ENCODE peak calls at places on chromosomes 13 and 19, in four cellular contexts. One of them, this sample, is unnamed. For H3K4me1, the result is how much of the 10 kb centered on the place peaks cover.

GRCh38 chr13:81480634-81481033 is 1139.7 kb upstream of the SPRY2 start:
- DNase-seq in ovary: no peak
- DNase-seq in fibroblast of lung: no peak
- DNase-seq in left lung: no peak
- DNase-seq in this sample: no peak

GRCh38 chr13:33125821-33126570 is 109.8 kb downstream of the KL start:
- DNase-seq in left lung: no peak
- DNase-seq in fibroblast of lung: peak
- DNase-seq in ovary: peak
- DNase-seq in this sample: peak

GRCh38 chr19:50952890-50953289 is at the start of gene KLK5:
- DNase-seq in fibroblast of lung: no peak
- DNase-seq in ovary: no peak
- DNase-seq in left lung: no peak
- DNase-seq in this sample: no peak

GRCh38 chr19:6250024-6250605 is 29.7 kb downstream of the MLLT1 start:
- DNase-seq in left lung: no peak
- DNase-seq in fibroblast of lung: peak
- DNase-seq in ovary: no peak
- DNase-seq in this sample: no peak

GRCh38 chr13:27997904-27998522 is 9.5 kb upstream of the URAD start:
- DNase-seq in ovary: no peak
- DNase-seq in fibroblast of lung: peak
- DNase-seq in left lung: no peak
- DNase-seq in this sample: no peak

GRCh38 chr13:102838982-102839381 is 6.8 kb upstream of the ERCC5 start:
- DNase-seq in left lung: no peak
- DNase-seq in fibroblast of lung: no peak
- DNase-seq in ovary: no peak
- DNase-seq in this sample: no peak

GRCh38 chr19:6516018-6516658 is 14.0 kb upstream of the TUBB4A start:
- DNase-seq in fibroblast of lung: peak
- DNase-seq in left lung: peak
- DNase-seq in ovary: peak
- DNase-seq in this sample: peak

GRCh38 chr19:38025908-38026307 is 118.9 kb downstream of the SIPA1L3 start:
- DNase-seq in left lung: no peak
- DNase-seq in ovary: no peak
- DNase-seq in fibroblast of lung: no peak
- DNase-seq in this sample: no peak

GRCh38 chr19:37778613-37779138 is 710 bp downstream of the ZNF573 start:
- DNase-seq in left lung: no peak
- DNase-seq in fibroblast of lung: peak
- DNase-seq in ovary: no peak
- DNase-seq in this sample: no peak

GRCh38 chr19:17170538-17171297 is 44.4 kb upstream of the USE1 start:
- DNase-seq in left lung: no peak
- DNase-seq in ovary: no peak
- DNase-seq in fibroblast of lung: no peak
- DNase-seq in this sample: no peak

GRCh38 chr19:8085606-8086464 is 33.3 kb downstream of the CCL25 start:
- DNase-seq in left lung: no peak
- DNase-seq in ovary: no peak
- DNase-seq in fibroblast of lung: no peak
- DNase-seq in this sample: no peak

GRCh38 chr19:46634045-46634655 is 1.9 kb downstream of the GNG8 start:
- DNase-seq in ovary: peak
- DNase-seq in fibroblast of lung: peak
- DNase-seq in left lung: peak
- DNase-seq in this sample: peak

GRCh38 chr19:49425922-49426592 is 869 bp downstream of the GFY start:
- DNase-seq in ovary: no peak
- DNase-seq in fibroblast of lung: no peak
- DNase-seq in left lung: no peak
- DNase-seq in this sample: no peak

GRCh38 chr13:113722921-113723320 is 36.1 kb upstream of the TMEM255B start:
- DNase-seq in left lung: no peak
- DNase-seq in ovary: no peak
- DNase-seq in fibroblast of lung: no peak
- DNase-seq in this sample: no peak

GRCh38 chr19:35314858-35315470 is 14.0 kb upstream of the CD22 start:
- DNase-seq in left lung: no peak
- DNase-seq in fibroblast of lung: no peak
- DNase-seq in ovary: no peak
- DNase-seq in this sample: no peak

GRCh38 chr13:83150616-83151307 is 731.5 kb downstream of the SLITRK1 start:
- DNase-seq in fibroblast of lung: peak
- DNase-seq in ovary: no peak
- DNase-seq in left lung: no peak
- DNase-seq in this sample: no peak
- H3K4me1 ChIP-seq in fibroblast of lung: under half
- H3K4me1 ChIP-seq in ovary: under half
- H3K4me1 ChIP-seq in left lung: under half
- H3K4me1 ChIP-seq in this sample: under half

DNA sequence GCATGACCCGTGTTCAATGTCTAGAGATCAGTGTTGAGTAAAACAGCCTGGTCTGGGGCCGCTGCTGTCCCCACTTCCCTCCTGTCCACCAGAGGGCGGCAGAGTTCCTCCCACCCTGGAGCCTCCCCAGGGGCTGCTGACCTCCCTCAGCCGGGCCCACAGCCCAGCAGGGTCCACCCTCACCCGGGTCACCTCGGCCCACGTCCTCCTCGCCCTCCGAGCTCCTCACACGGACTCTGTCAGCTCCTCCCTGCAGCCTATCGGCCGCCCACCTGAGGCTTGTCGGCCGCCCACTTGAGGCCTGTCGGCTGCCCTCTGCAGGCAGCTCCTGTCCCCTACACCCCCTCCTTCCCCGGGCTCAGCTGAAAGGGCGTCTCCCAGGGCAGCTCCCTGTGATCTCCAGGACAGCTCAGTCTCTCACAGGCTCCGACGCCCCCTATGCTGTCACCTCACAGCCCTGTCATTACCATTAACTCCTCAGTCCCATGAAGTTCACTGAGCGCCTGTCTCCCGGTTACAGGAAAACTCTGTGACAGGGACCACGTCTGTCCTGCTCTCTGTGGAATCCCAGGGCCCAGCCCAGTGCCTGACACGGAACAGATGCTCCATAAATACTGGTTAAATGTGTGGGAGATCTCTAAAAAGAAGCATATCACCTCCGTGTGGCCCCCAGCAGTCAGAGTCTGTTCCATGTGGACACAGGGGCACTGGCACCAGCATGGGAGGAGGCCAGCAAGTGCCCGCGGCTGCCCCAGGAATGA is 1.5 kb upstream of the CEACAM5 start:
- DNase-seq in fibroblast of lung: peak
- DNase-seq in ovary: no peak
- DNase-seq in left lung: peak
- DNase-seq in this sample: no peak
- H3K4me3 ChIP-seq in fibroblast of lung: no peak
- H3K4me3 ChIP-seq in ovary: no peak
- H3K4me3 ChIP-seq in left lung: no peak
- H3K4me3 ChIP-seq in this sample: no peak

GRCh38 chr13:21033866-21034601 is 27.4 kb downstream of the LATS2 start:
- DNase-seq in ovary: no peak
- DNase-seq in left lung: no peak
- DNase-seq in fibroblast of lung: no peak
- DNase-seq in this sample: no peak

GRCh38 chr13:21034602-21035190 is 26.7 kb downstream of the LATS2 start:
- DNase-seq in ovary: no peak
- DNase-seq in fibroblast of lung: no peak
- DNase-seq in left lung: no peak
- DNase-seq in this sample: no peak

GRCh38 chr13:21032656-21033055 is 28.7 kb downstream of the LATS2 start:
- DNase-seq in left lung: no peak
- DNase-seq in ovary: no peak
- DNase-seq in fibroblast of lung: no peak
- DNase-seq in this sample: no peak

GRCh38 chr13:21033224-21033855 is 28.0 kb downstream of the LATS2 start:
- DNase-seq in fibroblast of lung: peak
- DNase-seq in ovary: no peak
- DNase-seq in left lung: no peak
- DNase-seq in this sample: peak

GRCh38 chr13:21031594-21031993 is 29.8 kb downstream of the LATS2 start:
- DNase-seq in fibroblast of lung: no peak
- DNase-seq in ovary: no peak
- DNase-seq in left lung: no peak
- DNase-seq in this sample: no peak
- H3K27ac ChIP-seq in fibroblast of lung: peak
- H3K27ac ChIP-seq in ovary: no peak
- H3K27ac ChIP-seq in left lung: no peak
- H3K27ac ChIP-seq in this sample: peak

GRCh38 chr19:18741124-18741493 is 50.0 kb downstream of the COMP start:
- DNase-seq in fibroblast of lung: no peak
- DNase-seq in ovary: no peak
- DNase-seq in left lung: no peak
- DNase-seq in this sample: no peak
- H3K4me1 ChIP-seq in fibroblast of lung: under half
- H3K4me1 ChIP-seq in ovary: under half
- H3K4me1 ChIP-seq in left lung: under half
- H3K4me1 ChIP-seq in this sample: under half

DNA sequence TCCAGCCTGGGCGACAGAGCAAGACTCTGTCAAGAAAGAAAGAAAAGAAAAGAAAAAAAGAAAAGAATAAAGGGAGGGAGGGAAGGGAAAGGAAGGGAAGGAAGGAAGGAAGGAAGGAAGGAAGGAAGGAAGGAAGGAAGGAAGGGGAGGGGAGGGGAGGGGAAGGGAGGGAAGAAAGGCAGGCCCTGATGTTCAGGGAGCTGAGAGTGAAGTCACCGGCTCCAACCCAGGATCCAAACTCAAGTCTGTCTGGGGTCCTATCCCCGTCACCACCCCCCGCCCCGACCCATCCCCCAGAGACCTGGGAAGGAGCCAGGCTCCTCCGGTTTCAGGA is 5.8 kb upstream of the RDH13 start:
- DNase-seq in fibroblast of lung: no peak
- DNase-seq in ovary: no peak
- DNase-seq in left lung: no peak
- DNase-seq in this sample: no peak
- H3K4me3 ChIP-seq in fibroblast of lung: no peak
- H3K4me3 ChIP-seq in ovary: no peak
- H3K4me3 ChIP-seq in left lung: no peak
- H3K4me3 ChIP-seq in this sample: peak

DNA sequence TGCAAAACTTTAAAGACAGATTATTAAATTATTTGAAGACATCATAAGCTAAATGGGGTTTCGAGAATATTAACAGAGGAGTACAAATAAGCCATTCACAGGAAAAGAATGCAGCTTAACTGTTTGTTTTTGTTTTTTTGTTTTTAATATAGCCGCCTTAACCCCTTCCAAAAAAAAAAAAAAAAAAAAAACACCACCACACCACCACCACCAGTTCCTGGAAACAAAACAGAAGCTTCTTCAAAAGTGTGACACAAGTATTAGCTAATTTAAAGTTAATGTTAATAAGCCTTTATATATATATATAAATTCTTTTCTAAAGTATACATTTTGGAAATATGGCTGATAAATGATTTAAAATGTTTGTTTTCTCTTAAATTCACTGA is 1.3 kb downstream of the RAP2A start:
- DNase-seq in fibroblast of lung: no peak
- DNase-seq in left lung: no peak
- DNase-seq in ovary: no peak
- DNase-seq in this sample: no peak
- H3K27ac ChIP-seq in fibroblast of lung: no peak
- H3K27ac ChIP-seq in left lung: peak
- H3K27ac ChIP-seq in ovary: no peak
- H3K27ac ChIP-seq in this sample: peak

GRCh38 chr19:2173841-2174577 is 10.3 kb downstream of the DOT1L start:
- DNase-seq in ovary: no peak
- DNase-seq in left lung: no peak
- DNase-seq in fibroblast of lung: no peak
- DNase-seq in this sample: no peak

GRCh38 chr19:2170987-2171348 is 7.2 kb downstream of the DOT1L start:
- DNase-seq in ovary: no peak
- DNase-seq in fibroblast of lung: no peak
- DNase-seq in left lung: no peak
- DNase-seq in this sample: no peak

GRCh38 chr19:2171349-2172145 is 7.8 kb downstream of the DOT1L start:
- DNase-seq in ovary: no peak
- DNase-seq in left lung: no peak
- DNase-seq in fibroblast of lung: peak
- DNase-seq in this sample: no peak

GRCh38 chr19:2175742-2176141 is 12.0 kb downstream of the DOT1L start:
- DNase-seq in ovary: no peak
- DNase-seq in left lung: no peak
- DNase-seq in fibroblast of lung: no peak
- DNase-seq in this sample: no peak

DNA sequence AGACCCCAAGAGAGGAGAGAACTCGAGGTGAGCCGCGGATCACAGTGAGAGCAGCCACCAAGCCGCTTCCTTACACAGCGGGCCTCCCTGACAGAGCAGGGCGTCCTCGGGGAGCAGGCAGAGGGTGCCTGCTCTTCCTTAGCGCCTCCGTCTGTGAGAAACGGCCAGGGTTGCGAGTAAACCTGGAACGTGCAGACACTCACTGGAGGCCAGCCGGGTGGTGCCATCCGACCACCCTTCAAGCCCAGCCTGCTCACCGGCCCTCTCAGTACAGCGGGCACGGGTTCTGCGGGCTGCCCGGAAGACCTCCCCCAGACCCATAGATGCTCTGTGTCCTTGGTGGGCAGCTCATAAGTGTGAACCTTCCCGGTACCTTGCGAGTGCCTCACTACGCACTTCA is 9.7 kb downstream of the DOT1L start:
- DNase-seq in ovary: no peak
- DNase-seq in fibroblast of lung: no peak
- DNase-seq in left lung: no peak
- DNase-seq in this sample: no peak
- H3K4me1 ChIP-seq in ovary: under half
- H3K4me1 ChIP-seq in fibroblast of lung: under half
- H3K4me1 ChIP-seq in left lung: under half
- H3K4me1 ChIP-seq in this sample: under half

GRCh38 chr19:11598746-11599145 is 1.5 kb downstream of the ZNF627 start:
- DNase-seq in ovary: peak
- DNase-seq in fibroblast of lung: no peak
- DNase-seq in left lung: no peak
- DNase-seq in this sample: no peak
- H3K4me3 ChIP-seq in ovary: no peak
- H3K4me3 ChIP-seq in fibroblast of lung: no peak
- H3K4me3 ChIP-seq in left lung: no peak
- H3K4me3 ChIP-seq in this sample: no peak